ENCODE peak calls at places on chromosomes 4 and X, in six cellular contexts. M, X, P, K, A and J are unnamed samples.

GRCh38 chr4:3300198-3300671 is 7.4 kb downstream of the RGS12 start:
- DNase-seq in A (no peak), X (no peak), P (no peak), M (no peak), K (no peak), J (no peak)

GRCh38 chrX:66163849-66164401 is at the start of gene HEPH:
- DNase-seq in X (no peak), K (no peak), M (no peak), A (no peak), P (no peak), J (peak; percentile 25)

GRCh38 chr4:121776610-121777401 is 11.8 kb upstream of the SMIM43 start:
- DNase-seq in M (no peak), X (no peak), A (no peak), P (no peak), K (no peak), J (no peak)

GRCh38 chr4:18860836-18861530 is 839.4 kb upstream of the LCORL start:
- DNase-seq in K (no peak), P (no peak), A (no peak), X (no peak), M (no peak), J (no peak)

GRCh38 chrX:53250556-53250955 is 25.5 kb upstream of the KDM5C start:
- DNase-seq in X (no peak), K (no peak), M (no peak), P (no peak), A (no peak), J (no peak)

GRCh38 chr4:176575141-176575731 is 217.5 kb downstream of the VEGFC start:
- DNase-seq in P (no peak), A (no peak), K (no peak), M (no peak), X (no peak), J (no peak)

GRCh38 chrX:9860826-9861225 is 74.6 kb downstream of the SHROOM2 start:
- DNase-seq in K (no peak), P (no peak), A (no peak), X (no peak), M (no peak), J (no peak)

GRCh38 chrX:130915302-130915701 is 12.3 kb upstream of the ENOX2 start:
- DNase-seq in P (no peak), X (no peak), K (no peak), A (no peak), M (no peak), J (no peak)

GRCh38 chrX:34903316-34903715 is 39.3 kb upstream of the FAM47B start:
- DNase-seq in X (no peak), K (no peak), P (no peak), A (no peak), M (no peak), J (no peak)

DNA sequence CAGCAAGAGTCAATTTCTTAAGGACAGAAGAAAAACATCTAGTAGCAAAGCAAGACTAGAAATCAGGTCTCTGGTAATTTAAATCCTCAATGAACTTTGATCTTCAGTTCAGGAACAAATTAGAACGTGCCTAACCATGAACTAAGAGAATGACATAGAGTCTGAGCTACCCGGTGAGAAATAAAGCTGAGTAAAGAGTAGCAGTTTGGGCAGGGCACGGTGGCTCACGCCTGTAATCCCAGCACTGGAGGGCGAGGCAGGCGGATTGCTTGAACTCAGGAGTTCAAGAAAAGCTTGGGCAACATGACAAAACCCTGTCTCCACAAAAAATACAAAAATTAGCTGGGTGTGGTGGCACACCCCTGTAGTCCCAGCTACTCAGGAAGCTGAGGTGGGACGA is 37.7 kb downstream of the ACE2 start:
- DNase-seq in A (no peak), P (no peak), K (no peak), X (no peak), M (no peak), J (peak; percentile 35)
- TF ChIP-seq POLR2AphosphoS5 in A (no peak), P (no peak), K (no peak), X (no peak), M (no peak), J (no peak)

GRCh38 chrX:41412261-41413167 is 34.6 kb upstream of the NYX start:
- DNase-seq in X (no peak), M (no peak), P (no peak), A (no peak), K (peak; percentile 63), J (peak; percentile 82)
- TF ChIP-seq POLR2AphosphoS5 in X (no peak), M (no peak), P (no peak), A (no peak), K (no peak), J (no peak)

DNA sequence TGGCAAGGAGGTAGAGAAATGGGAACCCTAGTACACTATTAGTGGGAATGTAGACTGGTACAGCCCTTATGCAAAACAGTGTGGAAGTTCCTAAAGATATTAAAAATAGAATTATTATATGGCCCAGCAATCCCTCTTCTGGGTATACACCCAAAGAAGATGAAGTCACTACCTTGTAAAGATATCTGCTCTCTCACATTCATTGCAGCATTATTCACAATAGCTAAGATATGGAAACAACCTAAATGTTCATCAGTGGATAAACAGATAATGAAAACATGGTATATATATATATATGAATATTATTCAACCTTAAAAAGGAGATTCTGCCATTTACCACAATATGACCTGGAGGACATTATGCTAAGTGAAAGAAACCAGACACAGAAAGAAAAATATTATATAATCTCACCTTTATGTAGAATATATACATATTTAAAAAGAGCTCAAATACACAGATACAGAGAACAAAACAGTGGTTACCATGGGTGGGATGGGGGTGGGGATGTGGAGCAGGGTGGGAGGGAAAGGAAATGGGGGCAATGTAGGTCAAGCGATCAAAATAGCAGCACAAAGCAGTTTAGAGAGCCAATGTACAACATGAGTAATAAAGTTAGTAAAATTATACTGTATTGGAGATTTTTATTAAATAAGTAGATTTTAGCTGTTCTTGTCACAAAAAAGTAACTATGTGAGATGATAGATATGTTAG is 138.6 kb downstream of the SPRY1 start:
- DNase-seq in A (no peak), P (no peak), M (no peak), K (no peak), X (no peak), J (no peak)
- TF ChIP-seq POLR2AphosphoS5 in A (no peak), P (no peak), M (no peak), K (no peak), X (no peak), J (no peak)

DNA sequence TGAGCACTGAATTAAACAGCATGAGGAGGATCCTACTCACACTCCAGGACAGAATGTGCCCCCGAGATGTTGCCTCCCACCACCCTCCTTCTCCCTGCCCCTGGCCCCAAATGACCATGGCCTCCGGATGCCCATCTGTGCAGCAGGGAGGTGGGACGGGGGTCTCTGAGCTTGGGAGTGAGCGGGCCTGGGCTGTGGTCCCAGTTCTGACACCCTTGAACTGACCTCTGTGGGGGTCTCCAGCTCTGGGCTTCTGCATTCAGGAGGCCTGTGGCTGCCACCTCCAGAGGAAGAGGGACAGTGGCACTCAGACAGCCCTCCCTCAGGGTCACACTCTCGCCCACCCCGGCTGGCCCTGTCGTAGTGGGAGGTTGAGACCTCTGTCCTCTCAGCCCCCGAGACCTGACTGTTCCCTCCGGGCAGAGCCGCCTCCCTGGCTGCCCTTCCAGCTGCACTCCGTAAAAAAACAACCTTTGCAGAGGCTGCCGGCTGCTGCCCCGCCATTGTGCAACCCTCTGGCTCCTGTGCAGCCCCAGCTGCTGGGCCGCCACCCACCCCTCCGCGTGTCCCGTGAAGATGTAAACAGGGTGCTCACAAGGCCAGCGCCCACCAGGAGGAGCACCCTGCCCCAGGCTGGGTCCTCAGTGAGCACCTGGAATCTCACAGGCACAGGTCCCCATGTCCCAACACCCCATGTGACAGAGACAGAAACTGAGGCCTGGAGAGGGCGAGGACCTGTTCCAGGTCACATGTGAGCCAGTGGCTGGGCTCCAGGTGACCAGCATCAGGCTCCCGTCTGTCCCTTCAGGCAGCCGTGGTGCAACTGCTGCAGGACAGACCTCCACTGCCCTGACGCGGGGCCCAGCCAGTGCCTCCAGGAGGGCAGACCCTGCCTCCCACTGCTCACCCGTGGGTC is 39.6 kb downstream of the HTRA3 start:
- DNase-seq in X (no peak), A (no peak), M (no peak), P (peak; percentile 78), K (no peak), J (no peak)
- TF ChIP-seq POLR2AphosphoS5 in X (no peak), A (peak; percentile 88), M (no peak), P (peak; percentile 35), K (peak; percentile 44), J (no peak)

GRCh38 chrX:41490446-41490845 is 43.3 kb downstream of the NYX start:
- DNase-seq in A (no peak), P (no peak), M (no peak), K (no peak), X (no peak), J (no peak)

GRCh38 chrX:41491267-41492004 is 44.3 kb downstream of the NYX start:
- DNase-seq in P (no peak), X (no peak), K (no peak), A (no peak), M (peak; percentile 65), J (no peak)
- TF ChIP-seq POLR2AphosphoS5 in P (no peak), X (no peak), K (peak; percentile 63), A (no peak), M (no peak), J (no peak)

GRCh38 chr4:10180927-10181744 is 64.5 kb upstream of the WDR1 start:
- DNase-seq in K (no peak), X (peak; percentile 17), M (no peak), P (no peak), A (no peak), J (no peak)
- TF ChIP-seq POLR2AphosphoS5 in K (no peak), X (no peak), M (no peak), P (no peak), A (no peak), J (no peak)

GRCh38 chr4:2252530-2252924 is 9.4 kb downstream of the MXD4 start:
- DNase-seq in M (no peak), X (peak; percentile 11), K (no peak), P (no peak), A (no peak), J (no peak)
- TF ChIP-seq POLR2AphosphoS5 in M (no peak), X (no peak), K (no peak), P (no peak), A (no peak), J (no peak)

GRCh38 chr4:102139132-102139573 is 206.1 kb downstream of the SLC39A8 start:
- DNase-seq in A (no peak), P (no peak), X (no peak), K (no peak), M (peak; percentile 23), J (no peak)
- TF ChIP-seq POLR2AphosphoS5 in A (no peak), P (no peak), X (no peak), K (no peak), M (no peak), J (no peak)

DNA sequence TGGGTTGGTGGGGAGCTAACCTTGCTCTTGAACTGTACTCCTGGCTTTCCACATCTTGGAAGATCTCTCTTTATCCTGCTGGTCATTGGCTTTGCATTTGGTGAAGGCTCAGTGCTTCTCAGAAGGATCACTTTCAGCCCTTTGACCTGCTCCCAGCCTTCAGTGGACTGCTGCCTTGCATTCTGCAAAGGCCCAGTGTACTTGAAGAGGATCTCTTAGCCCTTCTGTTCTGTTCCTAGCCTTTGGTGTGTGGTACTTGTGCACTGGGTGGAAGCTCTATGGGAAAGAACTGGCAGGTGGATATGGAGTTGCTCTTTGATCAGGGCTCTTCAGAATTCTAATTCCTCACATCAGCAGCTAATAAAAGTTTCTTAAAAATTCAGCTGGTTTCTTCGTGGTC is 46.5 kb downstream of the FGF2 start:
- DNase-seq in P (no peak), X (no peak), M (no peak), A (no peak), K (no peak), J (no peak)
- TF ChIP-seq POLR2AphosphoS5 in P (no peak), X (no peak), M (no peak), A (no peak), K (no peak), J (no peak)